ENCODE peak calls at places on chromosomes 13 and 19, in eight cellular contexts. Q is bronchial epithelial cell; R is breast epithelium; T is neuronal stem cell; A is fibroblast of lung; J is OCI-LY7; O is Jurkat, Clone E6-1; Y is uterus. S is an unnamed sample.

GRCh38 chr13:99002191-99002710 is 24.4 kb upstream of the DOCK9 start:
- DNase-seq in Q (no peak), R (no peak), T (no peak), A (no peak), J (no peak), O (no peak), Y (no peak), S (no peak)

GRCh38 chr19:33397536-33398360 is 24.2 kb downstream of the CEBPG start:
- DNase-seq in Q (no peak), R (no peak), T (no peak), A (no peak), J (no peak), O (no peak), Y (no peak), S (peak; percentile 61)

GRCh38 chr13:66933994-66934393 is 296.1 kb downstream of the PCDH9 start:
- DNase-seq in Q (peak; percentile 99), R (no peak), T (no peak), A (peak; percentile 96), J (no peak), O (no peak), Y (no peak), S (peak; percentile 66)

GRCh38 chr13:97849305-97849704 is 104.2 kb upstream of the IPO5 start:
- DNase-seq in Q (peak; percentile 55), R (no peak), T (peak; percentile 4), A (peak; percentile 43), J (peak; percentile 24), O (peak; percentile 62), Y (no peak), S (no peak)

GRCh38 chr19:1154731-1155351 is 19.2 kb downstream of the SBNO2 start:
- DNase-seq in Q (peak; percentile 78), R (peak; percentile 84), T (no peak), A (peak; percentile 86), J (no peak), O (no peak), Y (peak; percentile 91), S (no peak)

GRCh38 chr13:98959299-98959698 is 18.6 kb downstream of the DOCK9 start:
- DNase-seq in Q (no peak), R (no peak), T (no peak), A (no peak), J (no peak), O (no peak), Y (no peak), S (no peak)

GRCh38 chr19:55226788-55227187 is 1.8 kb downstream of the TMEM86B start:
- DNase-seq in Q (no peak), R (no peak), T (no peak), A (no peak), J (no peak), O (no peak), Y (no peak), S (no peak)

GRCh38 chr19:13956365-13956744 is 4.0 kb downstream of the DCAF15 start:
- DNase-seq in Q (no peak), R (no peak), T (no peak), A (no peak), J (no peak), O (no peak), Y (no peak), S (no peak)

GRCh38 chr19:14837391-14837790 is 2.4 kb upstream of the OR7A5 start:
- DNase-seq in Q (no peak), R (no peak), T (no peak), A (no peak), J (no peak), O (no peak), Y (no peak), S (no peak)

GRCh38 chr13:46296920-46297319 is 85.2 kb downstream of the LRRC63 start:
- DNase-seq in Q (peak; percentile 19), R (no peak), T (no peak), A (peak; percentile 89), J (no peak), O (no peak), Y (no peak), S (no peak)

GRCh38 chr13:95494082-95494681 is 58.3 kb upstream of the CLDN10 start:
- DNase-seq in Q (peak; percentile 83), R (no peak), T (peak; percentile 44), A (peak; percentile 52), J (peak; percentile 29), O (peak; percentile 52), Y (no peak), S (no peak)

GRCh38 chr19:55069859-55070225 is 5.8 kb upstream of the EPS8L1 start:
- DNase-seq in Q (no peak), R (no peak), T (no peak), A (no peak), J (no peak), O (no peak), Y (no peak), S (no peak)

DNA sequence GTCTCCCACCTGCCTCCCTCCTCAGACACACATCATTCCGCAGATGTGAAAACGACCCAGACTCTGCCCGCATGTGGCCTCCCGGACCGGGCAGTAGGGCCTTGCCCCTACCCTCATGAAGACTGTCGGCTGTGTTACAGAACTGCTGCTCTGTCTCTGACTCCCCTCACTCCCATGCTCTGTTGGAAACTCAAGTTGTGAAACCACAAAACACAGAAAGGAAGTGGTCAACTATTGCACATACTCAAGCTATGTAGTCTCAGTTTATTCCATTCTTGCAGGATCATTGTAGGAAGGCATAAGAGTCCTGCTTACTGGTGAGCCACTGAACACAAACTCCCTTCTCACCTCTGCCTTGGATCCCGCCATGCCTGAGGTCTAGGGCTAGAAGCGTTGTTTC is 129.6 kb downstream of the DLEU7 start:
- DNase-seq in Q (peak; percentile 69), R (no peak), T (no peak), A (peak; percentile 98), J (peak; percentile 45), O (peak; percentile 92), Y (no peak), S (no peak)
- H3K4me3 ChIP-seq in Q (no peak overlapping the region), R (no peak overlapping the region), T (no peak overlapping the region), A (no peak overlapping the region), J (no peak overlapping the region), O (peak overlapping the region; percentile 26), Y (no peak overlapping the region), S (no peak overlapping the region)

DNA sequence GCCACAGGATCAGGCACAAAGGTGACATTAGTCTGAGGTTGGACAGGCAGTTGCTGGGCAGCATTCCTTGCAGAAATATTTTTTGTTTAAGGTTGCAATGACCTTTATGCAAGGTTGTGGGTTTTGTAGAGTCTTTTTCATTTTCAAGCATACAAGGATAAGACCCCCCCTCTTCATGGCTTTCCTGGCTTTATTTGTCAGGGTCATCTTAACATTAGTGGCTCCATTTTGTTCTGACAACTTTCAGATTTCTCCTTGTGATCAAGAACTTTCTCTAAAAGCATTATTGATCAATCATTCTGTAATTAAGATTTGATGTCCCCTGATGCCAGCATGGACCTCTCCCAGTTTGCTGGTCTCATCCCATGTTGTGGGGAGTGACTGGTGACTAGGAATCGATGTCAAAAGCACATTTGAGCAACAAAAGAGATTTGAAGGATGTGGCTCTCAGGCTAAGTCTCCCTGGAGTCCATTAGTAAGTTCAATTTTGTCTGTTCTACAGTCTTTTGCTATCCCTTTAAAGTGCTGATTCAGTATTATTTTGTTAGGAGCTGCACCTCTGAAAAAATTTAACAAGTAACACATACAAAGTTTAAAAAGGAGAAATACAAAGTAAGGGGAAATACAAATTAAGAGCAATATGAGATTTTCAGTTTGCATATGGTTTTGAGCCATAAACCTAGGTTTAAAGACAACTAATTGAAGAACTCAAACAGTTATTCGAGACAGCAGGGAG is 5.3 kb downstream of the CARD8 start:
- DNase-seq in Q (no peak), R (no peak), T (no peak), A (no peak), J (no peak), O (no peak), Y (no peak), S (no peak)
- H3K4me3 ChIP-seq in Q (no peak overlapping the region), R (no peak overlapping the region), T (no peak overlapping the region), A (no peak overlapping the region), J (peak overlapping the region; percentile 69), O (no peak overlapping the region), Y (no peak overlapping the region), S (no peak overlapping the region)

DNA sequence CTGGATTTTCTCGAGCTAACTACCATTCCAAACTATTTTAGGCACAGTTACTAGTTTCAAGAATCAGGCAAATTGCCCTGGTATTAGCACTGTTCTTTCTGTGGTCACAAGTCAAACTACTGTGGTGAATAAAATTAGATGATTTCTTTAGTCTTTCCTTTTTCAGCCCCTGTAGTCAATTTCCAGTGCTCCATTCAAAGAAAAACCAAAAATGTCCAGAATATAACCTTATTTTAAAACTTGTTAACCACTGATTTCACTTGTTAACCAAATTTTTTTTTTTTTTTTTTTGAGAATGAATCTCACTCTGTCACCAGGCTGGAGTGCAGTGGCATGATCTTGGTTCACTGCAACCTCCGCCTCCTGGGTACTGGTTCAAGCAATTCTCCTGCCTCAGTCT is 50.6 kb upstream of the USPL1 start:
- DNase-seq in Q (no peak), R (no peak), T (no peak), A (peak; percentile 40), J (no peak), O (no peak), Y (no peak), S (no peak)
- H3K4me3 ChIP-seq in Q (no peak overlapping the region), R (no peak overlapping the region), T (no peak overlapping the region), A (no peak overlapping the region), J (no peak overlapping the region), O (no peak overlapping the region), Y (no peak overlapping the region), S (no peak overlapping the region)

GRCh38 chr19:6593651-6594416 is 2.9 kb upstream of the CD70 start:
- DNase-seq in Q (no peak), R (no peak), T (no peak), A (no peak), J (peak; percentile 57), O (no peak), Y (no peak), S (no peak)

GRCh38 chr19:6589711-6590457 is 1.1 kb downstream of the CD70 start:
- DNase-seq in Q (no peak), R (no peak), T (no peak), A (no peak), J (no peak), O (no peak), Y (no peak), S (no peak)

GRCh38 chr19:6587998-6588507 is 2.9 kb downstream of the CD70 start:
- DNase-seq in Q (no peak), R (no peak), T (no peak), A (no peak), J (peak; percentile 85), O (no peak), Y (no peak), S (no peak)

GRCh38 chr19:6588508-6589345 is 2.2 kb downstream of the CD70 start:
- DNase-seq in Q (no peak), R (no peak), T (no peak), A (no peak), J (peak; percentile 81), O (no peak), Y (no peak), S (no peak)

DNA sequence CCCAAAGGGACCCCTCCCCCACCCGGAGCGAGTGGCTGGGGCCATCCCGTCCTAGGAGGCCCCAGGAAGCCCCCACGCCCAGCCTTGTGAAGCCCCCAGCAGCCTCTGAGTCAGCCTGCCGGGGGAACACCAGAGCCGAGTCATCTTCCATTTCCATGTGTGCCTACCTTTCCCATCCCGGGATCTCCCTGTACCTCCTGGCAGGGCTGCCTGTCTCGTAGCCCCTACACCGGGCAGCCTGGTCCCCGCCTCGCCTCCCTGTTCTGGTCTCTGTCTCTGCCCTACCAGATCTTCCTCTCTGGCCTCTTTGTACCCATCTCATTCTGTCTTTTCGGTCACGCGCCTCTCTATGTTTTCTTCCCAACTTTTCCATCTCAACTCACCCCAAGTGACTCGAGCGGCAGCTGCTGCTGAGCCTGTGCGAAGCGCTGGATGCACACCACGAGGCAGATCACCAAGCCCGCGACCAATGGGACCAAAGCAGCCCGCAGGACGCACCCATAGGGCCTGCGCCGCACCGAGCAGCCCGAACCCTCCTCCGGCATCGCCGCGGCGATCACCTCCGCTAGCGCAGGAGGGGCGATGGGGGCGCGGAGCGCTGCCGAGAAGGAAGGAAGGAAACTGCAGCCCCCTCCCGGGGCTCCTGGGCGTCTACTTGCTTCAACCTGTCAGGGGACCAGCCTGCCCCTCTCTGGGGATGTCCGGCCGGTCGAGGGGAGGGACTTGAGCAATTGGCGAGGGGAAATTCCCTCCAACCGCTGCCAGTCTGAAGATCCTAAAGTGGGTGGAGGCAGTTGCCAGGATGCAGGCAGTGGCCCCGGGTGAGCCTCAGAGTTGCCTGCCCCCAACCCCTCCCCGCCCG is at the start of gene CD70:
- DNase-seq in Q (no peak), R (no peak), T (peak; percentile 44), A (peak; percentile 45), J (peak; percentile 95), O (no peak), Y (no peak), S (no peak)
- H3K4me3 ChIP-seq in Q (no peak within 1 kb of the TSS), R (peak within 1 kb of the TSS; percentile 50), T (peak within 1 kb of the TSS; percentile 9), A (no peak within 1 kb of the TSS), J (peak within 1 kb of the TSS; percentile 76), O (peak within 1 kb of the TSS; percentile 32), Y (no peak within 1 kb of the TSS), S (peak within 1 kb of the TSS; percentile 19)

S was measured in RWPE2.